ENCODE peak calls at places on chromosomes 12 and 14, in eight cellular contexts. S, E, I, K, U, A, H and V are unnamed samples.
A peak's percentile ranks its signal among the peaks of the same experiment; 100 is the strongest.

GRCh38 chr14:104387385-104388010 is 192.1 kb upstream of the C14orf180 start:
- DNase-seq in S (peak; percentile 40), A (no peak), I (no peak), E (no peak), U (no peak), K (no peak), H (no peak), V (no peak)

GRCh38 chr12:104213952-104214351 is 1.6 kb upstream of the TXNRD1 start:
- DNase-seq in I (no peak), K (no peak), H (no peak), U (no peak), S (no peak), E (peak; percentile 99), A (no peak), V (no peak)

GRCh38 chr12:56766535-56766934 is 3.4 kb downstream of the HSD17B6 start:
- DNase-seq in H (no peak), U (no peak), I (no peak), A (no peak), E (no peak), S (peak; percentile 52), K (peak; percentile 53), V (no peak)

GRCh38 chr14:67571275-67571990 is 28.6 kb downstream of the PIGH start:
- DNase-seq in U (peak; percentile 54), K (peak; percentile 58), I (peak; percentile 50), E (peak; percentile 60), H (peak; percentile 76), A (peak; percentile 71), S (peak; percentile 87), V (peak; percentile 52)

GRCh38 chr12:46221255-46222128 is 47.4 kb downstream of the SLC38A1 start:
- DNase-seq in S (no peak), H (no peak), K (no peak), I (peak; percentile 45), A (no peak), E (peak; percentile 74), U (no peak), V (no peak)

GRCh38 chr12:70052931-70053497 is 190.2 kb upstream of the CNOT2 start:
- DNase-seq in A (peak; percentile 36), K (no peak), H (no peak), U (no peak), S (peak; percentile 66), I (peak; percentile 68), E (peak; percentile 79), V (peak; percentile 45)

GRCh38 chr12:32163596-32163995 is 56.9 kb downstream of the BICD1 start:
- DNase-seq in I (peak; percentile 27), E (no peak), A (no peak), H (no peak), S (no peak), U (no peak), K (no peak), V (peak; percentile 37)

GRCh38 chr12:27179399-27180214 is 64.5 kb upstream of the STK38L start:
- DNase-seq in E (peak; percentile 85), U (no peak), S (no peak), K (peak; percentile 4), I (peak; percentile 97), A (no peak), H (no peak), V (peak; percentile 94)

GRCh38 chr12:10779103-10779502 is 23.3 kb downstream of the TAS2R7 start:
- DNase-seq in K (no peak), I (no peak), S (no peak), A (no peak), U (no peak), E (no peak), H (no peak), V (no peak)

GRCh38 chr12:112714166-112714565 is 77.4 kb upstream of the RPH3A start:
- DNase-seq in S (no peak), U (no peak), K (no peak), H (no peak), E (no peak), A (no peak), I (peak; percentile 77), V (peak; percentile 51)

GRCh38 chr12:128069359-128069997 is 197.5 kb upstream of the TMEM132C start:
- DNase-seq in H (peak; percentile 46), A (peak; percentile 22), I (peak; percentile 40), S (peak; percentile 74), E (peak; percentile 75), K (no peak), U (no peak), V (peak; percentile 78)

GRCh38 chr14:68551045-68551683 is 241.7 kb downstream of the ZFP36L1 start:
- DNase-seq in H (no peak), U (no peak), K (no peak), S (no peak), I (no peak), A (no peak), E (no peak), V (no peak)

GRCh38 chr14:93733646-93734045 is 54.6 kb downstream of the PRIMA1 start:
- DNase-seq in H (no peak), A (no peak), E (no peak), K (no peak), S (no peak), I (no peak), U (peak; percentile 47), V (no peak)

GRCh38 chr12:74317078-74317581 is 220.5 kb upstream of the ATXN7L3B start:
- DNase-seq in A (peak; percentile 9), U (no peak), S (no peak), E (no peak), K (no peak), H (peak; percentile 30), I (peak; percentile 19), V (peak; percentile 49)

GRCh38 chr14:56512521-56512920 is 67.1 kb upstream of the TMEM260 start:
- DNase-seq in S (no peak), I (no peak), A (no peak), U (no peak), K (no peak), E (no peak), H (no peak), V (no peak)

GRCh38 chr12:129312048-129312447 is 458.8 kb downstream of the GLT1D1 start:
- DNase-seq in K (no peak), E (no peak), U (no peak), H (no peak), S (no peak), I (no peak), A (no peak), V (no peak)

GRCh38 chr14:100323121-100323941 is at the start of gene SLC25A47:
- DNase-seq in U (no peak), H (no peak), S (no peak), A (no peak), E (no peak), K (no peak), I (no peak), V (no peak)

GRCh38 chr14:52583544-52583943 is 30.9 kb downstream of the GPR137C start:
- DNase-seq in H (no peak), K (no peak), I (peak; percentile 9), A (no peak), S (no peak), U (no peak), E (no peak), V (no peak)

GRCh38 chr12:124979568-124979967 is 9.4 kb downstream of the DHX37 start:
- DNase-seq in K (no peak), I (no peak), H (peak; percentile 38), E (no peak), S (no peak), A (no peak), U (no peak), V (no peak)

GRCh38 chr12:122965851-122966742 is at the start of gene ABCB9:
- DNase-seq in S (peak; percentile 98), A (peak; percentile 90), I (peak; percentile 91), K (peak; percentile 80), U (peak; percentile 87), H (peak; percentile 96), E (peak; percentile 82), V (peak; percentile 98)

GRCh38 chr14:102096569-102097188 is 9.8 kb upstream of the HSP90AA1 start:
- DNase-seq in E (peak; percentile 71), S (peak; percentile 94), A (peak; percentile 64), K (peak; percentile 42), U (peak; percentile 57), H (peak; percentile 81), I (peak; percentile 77), V (peak; percentile 78)

GRCh38 chr12:44837114-44837800 is 38.9 kb downstream of the NELL2 start:
- DNase-seq in I (no peak), H (no peak), A (no peak), U (no peak), K (no peak), E (no peak), S (no peak), V (no peak)

GRCh38 chr12:130965668-130966067 is 12.0 kb downstream of the ADGRD1 start:
- DNase-seq in H (no peak), I (no peak), E (peak; percentile 40), U (no peak), S (no peak), K (no peak), A (no peak), V (no peak)